ENCODE peak calls at places on chromosomes 7 and 10, in ten cellular contexts. O is amniotic stem cell, Z is astrocyte of the cerebellum, P is brain microvascular endothelial cell, X is AG10803, R is KG1, H is dorsolateral prefrontal cortex, M is IMR-90, J is MM.1S, T is head of caudate nucleus. L is an unnamed sample.

GRCh38 chr10:82288461-82288881 is 413.5 kb downstream of the NRG3 start:
- DNase-seq in O (no peak), Z (no peak), P (peak), X (peak), R (no peak), H (no peak), M (no peak), J (no peak), T (no peak), L (no peak)

GRCh38 chr7:44194562-44195145 is 5.4 kb upstream of the GCK start:
- DNase-seq in O (no peak), Z (no peak), P (no peak), X (no peak), R (no peak), H (no peak), M (no peak), J (no peak), T (no peak), L (no peak)

GRCh38 chr7:148686312-148686937 is 12.3 kb upstream of the CUL1 start:
- DNase-seq in O (no peak), Z (no peak), P (no peak), X (no peak), R (no peak), H (no peak), M (no peak), J (no peak), T (no peak), L (no peak)

GRCh38 chr10:19811517-19811916 is 4.7 kb upstream of the PLXDC2 start:
- DNase-seq in O (no peak), Z (peak), P (peak), X (peak), R (no peak), H (peak), M (peak), J (peak), T (peak), L (peak)

GRCh38 chr10:73905256-73906018 is 5.5 kb upstream of the PLAU start:
- DNase-seq in O (no peak), Z (no peak), P (no peak), X (no peak), R (no peak), H (no peak), M (no peak), J (no peak), T (no peak), L (no peak)

GRCh38 chr7:28889290-28889689 is 68.8 kb downstream of the TRIL start:
- DNase-seq in O (no peak), Z (no peak), P (no peak), X (no peak), R (no peak), H (no peak), M (no peak), J (no peak), T (no peak), L (no peak)

GRCh38 chr7:151256410-151257045 is 8.0 kb upstream of the SMARCD3 start:
- DNase-seq in O (no peak), Z (no peak), P (no peak), X (no peak), R (no peak), H (peak), M (no peak), J (no peak), T (no peak), L (no peak)

GRCh38 chr10:47383254-47384147 is 592 bp downstream of the ZNF488 start:
- DNase-seq in O (no peak), Z (no peak), P (no peak), X (no peak), R (no peak), H (no peak), M (no peak), J (no peak), T (no peak), L (peak)

GRCh38 chr7:47269466-47269836 is 312.5 kb downstream of the TNS3 start:
- DNase-seq in O (no peak), Z (no peak), P (no peak), X (no peak), R (no peak), H (no peak), M (no peak), J (no peak), T (no peak), L (no peak)

GRCh38 chr7:2589341-2589740 is 30.6 kb downstream of the IQCE start:
- DNase-seq in O (no peak), Z (no peak), P (no peak), X (no peak), R (no peak), H (no peak), M (no peak), J (no peak), T (no peak), L (no peak)

GRCh38 chr7:24786941-24787340 is 29.7 kb upstream of the GSDME start:
- DNase-seq in O (peak), Z (peak), P (peak), X (peak), R (no peak), H (no peak), M (peak), J (no peak), T (no peak), L (no peak)